ENCODE peak calls at places on chromosomes 1 and 21, in seven cellular contexts. One of them, this sample, is unnamed.

GRCh38 chr1:31523012-31523411 is 53.3 kb upstream of the TINAGL1 start:
- DNase-seq in tibial artery: peak
- DNase-seq in body of pancreas: no peak
- DNase-seq in adrenal gland: peak
- DNase-seq in cardiac muscle cell: no peak
- DNase-seq in A549: no peak
- DNase-seq in psoas muscle: no peak
- DNase-seq in this sample: no peak

GRCh38 chr1:182146286-182146685 is 84.8 kb upstream of the ZNF648 start:
- DNase-seq in tibial artery: no peak
- DNase-seq in body of pancreas: peak
- DNase-seq in adrenal gland: no peak
- DNase-seq in cardiac muscle cell: no peak
- DNase-seq in A549: no peak
- DNase-seq in psoas muscle: no peak
- DNase-seq in this sample: no peak

GRCh38 chr1:67853704-67854103 is 20.4 kb upstream of the GNG12 start:
- DNase-seq in tibial artery: no peak
- DNase-seq in body of pancreas: peak
- DNase-seq in adrenal gland: peak
- DNase-seq in cardiac muscle cell: peak
- DNase-seq in A549: peak
- DNase-seq in psoas muscle: peak
- DNase-seq in this sample: no peak

GRCh38 chr1:244294825-244295224 is 156.9 kb downstream of the ADSS2 start:
- DNase-seq in tibial artery: no peak
- DNase-seq in body of pancreas: no peak
- DNase-seq in adrenal gland: no peak
- DNase-seq in cardiac muscle cell: no peak
- DNase-seq in A549: no peak
- DNase-seq in psoas muscle: no peak
- DNase-seq in this sample: no peak

GRCh38 chr1:198601936-198602889 is 36.6 kb upstream of the PTPRC start:
- DNase-seq in tibial artery: no peak
- DNase-seq in body of pancreas: no peak
- DNase-seq in adrenal gland: no peak
- DNase-seq in cardiac muscle cell: no peak
- DNase-seq in A549: no peak
- DNase-seq in psoas muscle: no peak
- DNase-seq in this sample: no peak

GRCh38 chr1:66274634-66275033 is 259.3 kb upstream of the SGIP1 start:
- DNase-seq in tibial artery: no peak
- DNase-seq in body of pancreas: no peak
- DNase-seq in adrenal gland: no peak
- DNase-seq in cardiac muscle cell: no peak
- DNase-seq in A549: no peak
- DNase-seq in psoas muscle: no peak
- DNase-seq in this sample: no peak

GRCh38 chr1:113692342-113692741 is 66.9 kb downstream of the PHTF1 start:
- DNase-seq in tibial artery: no peak
- DNase-seq in body of pancreas: no peak
- DNase-seq in adrenal gland: no peak
- DNase-seq in cardiac muscle cell: no peak
- DNase-seq in A549: no peak
- DNase-seq in psoas muscle: no peak
- DNase-seq in this sample: no peak

GRCh38 chr1:201593200-201593828 is 54.4 kb downstream of the NAV1 start:
- DNase-seq in tibial artery: peak
- DNase-seq in body of pancreas: peak
- DNase-seq in adrenal gland: peak
- DNase-seq in cardiac muscle cell: no peak
- DNase-seq in A549: peak
- DNase-seq in psoas muscle: peak
- DNase-seq in this sample: no peak

GRCh38 chr1:36008546-36009197 is 75.2 kb upstream of the TEKT2 start:
- DNase-seq in tibial artery: no peak
- DNase-seq in body of pancreas: no peak
- DNase-seq in adrenal gland: peak
- DNase-seq in cardiac muscle cell: peak
- DNase-seq in A549: peak
- DNase-seq in psoas muscle: no peak
- DNase-seq in this sample: no peak

GRCh38 chr1:178442925-178443324 is 53.8 kb downstream of the CLEC20A start:
- DNase-seq in tibial artery: no peak
- DNase-seq in body of pancreas: no peak
- DNase-seq in adrenal gland: no peak
- DNase-seq in cardiac muscle cell: no peak
- DNase-seq in A549: no peak
- DNase-seq in psoas muscle: no peak
- DNase-seq in this sample: no peak

GRCh38 chr1:27658951-27659496 is 13.0 kb downstream of the IFI6 start:
- DNase-seq in tibial artery: no peak
- DNase-seq in body of pancreas: no peak
- DNase-seq in adrenal gland: peak
- DNase-seq in cardiac muscle cell: no peak
- DNase-seq in A549: no peak
- DNase-seq in psoas muscle: peak
- DNase-seq in this sample: no peak

GRCh38 chr1:46556822-46557221 is 5.4 kb upstream of the KNCN start:
- DNase-seq in tibial artery: peak
- DNase-seq in body of pancreas: no peak
- DNase-seq in adrenal gland: no peak
- DNase-seq in cardiac muscle cell: no peak
- DNase-seq in A549: no peak
- DNase-seq in psoas muscle: no peak
- DNase-seq in this sample: no peak

GRCh38 chr1:23555949-23556640 is 3.2 kb downstream of the ID3 start:
- DNase-seq in tibial artery: peak
- DNase-seq in body of pancreas: peak
- DNase-seq in adrenal gland: peak
- DNase-seq in cardiac muscle cell: peak
- DNase-seq in A549: no peak
- DNase-seq in psoas muscle: peak
- DNase-seq in this sample: no peak

GRCh38 chr1:221806984-221807383 is 65.1 kb upstream of the DUSP10 start:
- DNase-seq in tibial artery: no peak
- DNase-seq in body of pancreas: no peak
- DNase-seq in adrenal gland: no peak
- DNase-seq in cardiac muscle cell: no peak
- DNase-seq in A549: no peak
- DNase-seq in psoas muscle: no peak
- DNase-seq in this sample: no peak

GRCh38 chr1:2834146-2834475 is 32.6 kb upstream of the TTC34 start:
- DNase-seq in tibial artery: no peak
- DNase-seq in body of pancreas: no peak
- DNase-seq in adrenal gland: no peak
- DNase-seq in cardiac muscle cell: no peak
- DNase-seq in A549: no peak
- DNase-seq in psoas muscle: no peak
- DNase-seq in this sample: no peak

GRCh38 chr1:225509770-225510169 is 81.9 kb upstream of the LBR start:
- DNase-seq in tibial artery: no peak
- DNase-seq in body of pancreas: no peak
- DNase-seq in adrenal gland: no peak
- DNase-seq in cardiac muscle cell: no peak
- DNase-seq in A549: no peak
- DNase-seq in psoas muscle: no peak
- DNase-seq in this sample: no peak

GRCh38 chr1:180937624-180938225 is 25.0 kb downstream of the KIAA1614 start:
- DNase-seq in tibial artery: no peak
- DNase-seq in body of pancreas: no peak
- DNase-seq in adrenal gland: no peak
- DNase-seq in cardiac muscle cell: no peak
- DNase-seq in A549: no peak
- DNase-seq in psoas muscle: no peak
- DNase-seq in this sample: no peak

GRCh38 chr1:151953409-151954094 is 40.1 kb downstream of the S100A10 start:
- DNase-seq in tibial artery: no peak
- DNase-seq in body of pancreas: no peak
- DNase-seq in adrenal gland: no peak
- DNase-seq in cardiac muscle cell: no peak
- DNase-seq in A549: no peak
- DNase-seq in psoas muscle: no peak
- DNase-seq in this sample: no peak

GRCh38 chr1:143720087-143721023 is 251.4 kb downstream of the FAM72C start:
- DNase-seq in tibial artery: no peak
- DNase-seq in body of pancreas: peak
- DNase-seq in adrenal gland: peak
- DNase-seq in cardiac muscle cell: no peak
- DNase-seq in A549: peak
- DNase-seq in psoas muscle: peak
- DNase-seq in this sample: peak

GRCh38 chr1:65011983-65012382 is 45.6 kb upstream of the JAK1 start:
- DNase-seq in tibial artery: no peak
- DNase-seq in body of pancreas: no peak
- DNase-seq in adrenal gland: no peak
- DNase-seq in cardiac muscle cell: no peak
- DNase-seq in A549: no peak
- DNase-seq in psoas muscle: no peak
- DNase-seq in this sample: no peak

GRCh38 chr1:111804736-111805135 is 49.0 kb downstream of the DDX20 start:
- DNase-seq in tibial artery: no peak
- DNase-seq in body of pancreas: no peak
- DNase-seq in adrenal gland: no peak
- DNase-seq in cardiac muscle cell: no peak
- DNase-seq in A549: no peak
- DNase-seq in psoas muscle: no peak
- DNase-seq in this sample: no peak

GRCh38 chr1:247287460-247287859 is 31.6 kb downstream of the VN1R5 start:
- DNase-seq in tibial artery: peak
- DNase-seq in body of pancreas: no peak
- DNase-seq in adrenal gland: no peak
- DNase-seq in cardiac muscle cell: no peak
- DNase-seq in A549: no peak
- DNase-seq in psoas muscle: no peak
- DNase-seq in this sample: no peak

GRCh38 chr21:40146201-40146890 is 279.1 kb downstream of the PCP4 start:
- DNase-seq in tibial artery: no peak
- DNase-seq in body of pancreas: no peak
- DNase-seq in adrenal gland: no peak
- DNase-seq in cardiac muscle cell: no peak
- DNase-seq in A549: no peak
- DNase-seq in psoas muscle: no peak
- DNase-seq in this sample: no peak

GRCh38 chr1:147626739-147627138 is 43.6 kb downstream of the ACP6 start:
- DNase-seq in tibial artery: no peak
- DNase-seq in body of pancreas: no peak
- DNase-seq in adrenal gland: no peak
- DNase-seq in cardiac muscle cell: no peak
- DNase-seq in A549: no peak
- DNase-seq in psoas muscle: no peak
- DNase-seq in this sample: no peak

GRCh38 chr1:147628441-147628840 is 41.9 kb downstream of the ACP6 start:
- DNase-seq in tibial artery: no peak
- DNase-seq in body of pancreas: no peak
- DNase-seq in adrenal gland: no peak
- DNase-seq in cardiac muscle cell: no peak
- DNase-seq in A549: no peak
- DNase-seq in psoas muscle: no peak
- DNase-seq in this sample: no peak

GRCh38 chr1:147625274-147625986 is 44.9 kb downstream of the ACP6 start:
- DNase-seq in tibial artery: no peak
- DNase-seq in body of pancreas: no peak
- DNase-seq in adrenal gland: no peak
- DNase-seq in cardiac muscle cell: no peak
- DNase-seq in A549: no peak
- DNase-seq in psoas muscle: no peak
- DNase-seq in this sample: no peak

GRCh38 chr1:147626304-147626703 is 44.0 kb downstream of the ACP6 start:
- DNase-seq in tibial artery: no peak
- DNase-seq in body of pancreas: no peak
- DNase-seq in adrenal gland: no peak
- DNase-seq in cardiac muscle cell: no peak
- DNase-seq in A549: no peak
- DNase-seq in psoas muscle: no peak
- DNase-seq in this sample: no peak

GRCh38 chr1:147627435-147628110 is 42.8 kb downstream of the ACP6 start:
- DNase-seq in tibial artery: no peak
- DNase-seq in body of pancreas: peak
- DNase-seq in adrenal gland: peak
- DNase-seq in cardiac muscle cell: peak
- DNase-seq in A549: peak
- DNase-seq in psoas muscle: peak
- DNase-seq in this sample: peak
- H3K27ac ChIP-seq in tibial artery: no peak
- H3K27ac ChIP-seq in body of pancreas: no peak
- H3K27ac ChIP-seq in adrenal gland: no peak
- H3K27ac ChIP-seq in cardiac muscle cell: no peak
- H3K27ac ChIP-seq in A549: no peak
- H3K27ac ChIP-seq in psoas muscle: no peak
- H3K27ac ChIP-seq in this sample: no peak

GRCh38 chr1:234478481-234479309 is at the start of gene TARBP1:
- DNase-seq in tibial artery: peak
- DNase-seq in body of pancreas: peak
- DNase-seq in adrenal gland: peak
- DNase-seq in cardiac muscle cell: peak
- DNase-seq in A549: peak
- DNase-seq in psoas muscle: peak
- DNase-seq in this sample: peak
- H3K27ac ChIP-seq in tibial artery: peak
- H3K27ac ChIP-seq in body of pancreas: peak
- H3K27ac ChIP-seq in adrenal gland: no peak
- H3K27ac ChIP-seq in cardiac muscle cell: peak
- H3K27ac ChIP-seq in A549: peak
- H3K27ac ChIP-seq in psoas muscle: peak
- H3K27ac ChIP-seq in this sample: peak

DNA sequence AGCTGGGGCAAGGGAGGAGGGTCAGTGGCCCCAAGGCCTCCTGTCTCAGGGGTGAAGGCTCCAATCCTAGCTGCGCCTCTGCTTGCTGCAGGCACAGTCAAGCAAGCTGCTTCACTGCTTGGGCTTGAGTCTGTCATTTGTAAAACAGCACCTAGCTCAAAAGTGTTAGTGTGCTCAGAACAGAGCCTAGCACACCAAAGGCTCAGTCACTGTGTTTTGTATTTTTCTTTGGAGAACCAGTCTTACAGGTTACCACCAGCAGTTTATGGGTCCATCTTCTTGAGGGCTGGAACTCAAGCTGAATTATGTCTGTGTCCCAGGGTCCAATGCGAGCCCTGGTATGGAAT is 113.6 kb downstream of the DMRTB1 start:
- DNase-seq in tibial artery: no peak
- DNase-seq in body of pancreas: peak
- DNase-seq in adrenal gland: no peak
- DNase-seq in cardiac muscle cell: no peak
- DNase-seq in A549: no peak
- DNase-seq in psoas muscle: no peak
- DNase-seq in this sample: no peak
- H3K27ac ChIP-seq in tibial artery: no peak
- H3K27ac ChIP-seq in body of pancreas: peak
- H3K27ac ChIP-seq in adrenal gland: no peak
- H3K27ac ChIP-seq in cardiac muscle cell: no peak
- H3K27ac ChIP-seq in A549: no peak
- H3K27ac ChIP-seq in psoas muscle: no peak
- H3K27ac ChIP-seq in this sample: no peak

DNA sequence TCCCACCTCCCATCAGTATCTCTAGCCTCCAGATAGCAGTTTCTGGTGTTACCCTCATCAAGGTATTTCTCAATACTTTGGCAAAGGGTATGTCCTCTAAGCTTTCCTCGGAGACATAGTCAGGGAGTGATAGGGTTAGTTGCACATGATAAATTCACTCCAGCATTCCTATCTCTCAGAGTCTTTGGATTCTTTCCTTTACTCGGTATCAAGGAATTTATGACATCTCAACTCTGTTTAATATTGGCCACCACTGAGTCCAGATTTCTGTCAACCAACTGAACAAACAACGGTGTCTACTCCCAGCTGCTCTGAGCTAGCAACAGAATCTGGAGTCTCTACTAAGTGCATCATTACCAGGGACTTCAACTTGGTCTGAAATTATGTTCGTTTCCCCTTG is 233.4 kb downstream of the TM2D1 start:
- DNase-seq in tibial artery: no peak
- DNase-seq in body of pancreas: no peak
- DNase-seq in adrenal gland: no peak
- DNase-seq in cardiac muscle cell: no peak
- DNase-seq in A549: no peak
- DNase-seq in psoas muscle: no peak
- DNase-seq in this sample: no peak
- H3K27ac ChIP-seq in tibial artery: no peak
- H3K27ac ChIP-seq in body of pancreas: no peak
- H3K27ac ChIP-seq in adrenal gland: no peak
- H3K27ac ChIP-seq in cardiac muscle cell: no peak
- H3K27ac ChIP-seq in A549: peak
- H3K27ac ChIP-seq in psoas muscle: no peak
- H3K27ac ChIP-seq in this sample: no peak

This sample was measured in substantia nigra.